ENCODE peak calls at places on chromosomes 3 and 15, in five cellular contexts. K is body of pancreas, G is HS-27A, M is M059J, C is astrocyte. W is an unnamed sample.

GRCh38 chr3:58350627-58351013 is 17.9 kb downstream of the PXK start:
- DNase-seq in K (no peak), G (no peak), M (peak; percentile 31), C (peak; percentile 33), W (no peak)

GRCh38 chr15:78044407-78045155 is 32.9 kb downstream of the TBC1D2B start:
- DNase-seq in K (no peak), G (no peak), M (no peak), C (no peak), W (no peak)

GRCh38 chr15:60407406-60407805 is 9.6 kb upstream of the ANXA2 start:
- DNase-seq in K (no peak), G (peak; percentile 94), M (peak; percentile 82), C (peak; percentile 91), W (no peak)

GRCh38 chr3:172808969-172809546 is 58.5 kb downstream of the ECT2 start:
- DNase-seq in K (no peak), G (no peak), M (peak; percentile 48), C (peak; percentile 35), W (no peak)

GRCh38 chr3:39121626-39122025 is 14.1 kb downstream of the TTC21A start:
- DNase-seq in K (no peak), G (no peak), M (no peak), C (no peak), W (no peak)

GRCh38 chr3:27105904-27106303 is 263.3 kb downstream of the NEK10 start:
- DNase-seq in K (peak; percentile 48), G (no peak), M (no peak), C (no peak), W (no peak)

GRCh38 chr3:184241447-184242296 is 7.1 kb downstream of the ALG3 start:
- DNase-seq in K (peak; percentile 89), G (no peak), M (no peak), C (no peak), W (no peak)

GRCh38 chr15:73746288-73746687 is 6.9 kb downstream of the INSYN1 start:
- DNase-seq in K (no peak), G (no peak), M (no peak), C (no peak), W (no peak)

GRCh38 chr15:80152896-80153876 is at the start of gene FAH:
- DNase-seq in K (peak; percentile 38), G (no peak), M (peak; percentile 67), C (peak; percentile 48), W (no peak)

GRCh38 chr3:41334426-41334825 is 135.1 kb downstream of the CTNNB1 start:
- DNase-seq in K (no peak), G (no peak), M (no peak), C (no peak), W (no peak)

GRCh38 chr15:78873796-78874761 is 1.4 kb downstream of the MORF4L1 start:
- DNase-seq in K (peak; percentile 43), G (no peak), M (peak; percentile 31), C (peak; percentile 6), W (no peak)

GRCh38 chr3:185549111-185549510 is 3.3 kb downstream of the LIPH start:
- DNase-seq in K (peak; percentile 44), G (peak; percentile 96), M (peak; percentile 99), C (peak; percentile 98), W (no peak)

GRCh38 chr3:71397046-71397445 is 186.5 kb downstream of the FOXP1 start:
- DNase-seq in K (peak; percentile 60), G (no peak), M (peak; percentile 27), C (no peak), W (no peak)

GRCh38 chr15:100727291-100727851 is 125.0 kb downstream of the ASB7 start:
- DNase-seq in K (no peak), G (no peak), M (no peak), C (peak; percentile 48), W (no peak)

GRCh38 chr3:165753560-165753959 is 83.7 kb downstream of the BCHE start:
- DNase-seq in K (peak; percentile 5), G (no peak), M (peak; percentile 2), C (peak; percentile 39), W (no peak)

GRCh38 chr3:139448104-139448503 is 28.2 kb downstream of the RBP2 start:
- DNase-seq in K (peak; percentile 19), G (no peak), M (peak; percentile 79), C (no peak), W (no peak)

GRCh38 chr3:57856675-57857074 is 100.6 kb downstream of the SLMAP start:
- DNase-seq in K (no peak), G (no peak), M (peak; percentile 8), C (no peak), W (no peak)

GRCh38 chr3:194256040-194256945 is 94.8 kb downstream of the CPN2 start:
- DNase-seq in K (peak; percentile 35), G (no peak), M (no peak), C (no peak), W (no peak)

GRCh38 chr3:173708191-173708590 is 310.6 kb downstream of the NLGN1 start:
- DNase-seq in K (no peak), G (no peak), M (peak; percentile 36), C (no peak), W (no peak)

GRCh38 chr3:29275309-29275708 is 5.6 kb upstream of the RBMS3 start:
- DNase-seq in K (peak; percentile 9), G (no peak), M (no peak), C (peak; percentile 21), W (no peak)

GRCh38 chr3:25906132-25906906 is 116.4 kb downstream of the OXSM start:
- DNase-seq in K (no peak), G (no peak), M (no peak), C (no peak), W (no peak)

GRCh38 chr3:141049681-141050080 is 1.5 kb upstream of the SPSB4 start:
- DNase-seq in K (no peak), G (no peak), M (no peak), C (no peak), W (no peak)

GRCh38 chr3:169812844-169813677 is at the start of the genes LRRC34 and LRRIQ4:
- DNase-seq in K (peak; percentile 64), G (no peak), M (peak; percentile 81), C (peak; percentile 42), W (peak; percentile 19)

GRCh38 chr3:45958333-45958791 is 15.1 kb downstream of the CXCR6 start:
- DNase-seq in K (no peak), G (no peak), M (peak; percentile 27), C (peak; percentile 33), W (no peak)

GRCh38 chr15:70604671-70605070 is 158.7 kb downstream of the UACA start:
- DNase-seq in K (no peak), G (no peak), M (peak; percentile 65), C (no peak), W (no peak)

GRCh38 chr15:42053914-42054313 is 33.1 kb upstream of the PLA2G4E start:
- DNase-seq in K (peak; percentile 86), G (no peak), M (no peak), C (no peak), W (no peak)